ENCODE peak calls at places on chromosomes 2 and 18, in ten cellular contexts. One of them, this sample, is unnamed.

GRCh38 chr2:201308914-201309313 is 48.2 kb downstream of the FLACC1 start:
- DNase-seq in breast epithelium: no peak
- DNase-seq in MM.1S: no peak
- DNase-seq in stomach: no peak
- DNase-seq in left ventricle myocardium inferior: no peak
- DNase-seq in left lung: no peak
- DNase-seq in right atrium auricular region: no peak
- DNase-seq in AG04450: no peak
- DNase-seq in gastrocnemius medialis: no peak
- DNase-seq in CD8-positive, alpha-beta T cell: no peak
- DNase-seq in this sample: no peak

GRCh38 chr2:231780123-231780908 is 766 bp downstream of the PDE6D start:
- DNase-seq in AG04450: no peak
- DNase-seq in gastrocnemius medialis: no peak
- DNase-seq in left lung: peak
- DNase-seq in CD8-positive, alpha-beta T cell: no peak
- DNase-seq in MM.1S: no peak
- DNase-seq in left ventricle myocardium inferior: no peak
- DNase-seq in stomach: no peak
- DNase-seq in breast epithelium: no peak
- DNase-seq in right atrium auricular region: no peak
- DNase-seq in this sample: no peak

GRCh38 chr2:37085731-37086147 is 1.4 kb downstream of the GPATCH11 start:
- DNase-seq in left ventricle myocardium inferior: no peak
- DNase-seq in CD8-positive, alpha-beta T cell: no peak
- DNase-seq in right atrium auricular region: no peak
- DNase-seq in AG04450: peak
- DNase-seq in MM.1S: no peak
- DNase-seq in gastrocnemius medialis: no peak
- DNase-seq in left lung: no peak
- DNase-seq in stomach: no peak
- DNase-seq in breast epithelium: no peak
- DNase-seq in this sample: no peak

GRCh38 chr2:12096425-12096824 is 350.0 kb downstream of the LPIN1 start:
- DNase-seq in stomach: no peak
- DNase-seq in right atrium auricular region: no peak
- DNase-seq in left lung: no peak
- DNase-seq in left ventricle myocardium inferior: no peak
- DNase-seq in AG04450: no peak
- DNase-seq in gastrocnemius medialis: no peak
- DNase-seq in MM.1S: no peak
- DNase-seq in CD8-positive, alpha-beta T cell: no peak
- DNase-seq in breast epithelium: no peak
- DNase-seq in this sample: no peak

GRCh38 chr2:46471-47345 is at the start of gene FAM110C:
- DNase-seq in AG04450: no peak
- DNase-seq in MM.1S: no peak
- DNase-seq in gastrocnemius medialis: no peak
- DNase-seq in left ventricle myocardium inferior: peak
- DNase-seq in left lung: peak
- DNase-seq in CD8-positive, alpha-beta T cell: no peak
- DNase-seq in right atrium auricular region: peak
- DNase-seq in stomach: peak
- DNase-seq in breast epithelium: peak
- DNase-seq in this sample: no peak

GRCh38 chr2:172339431-172340010 is 87.9 kb upstream of the ITGA6 start:
- DNase-seq in right atrium auricular region: no peak
- DNase-seq in MM.1S: no peak
- DNase-seq in left ventricle myocardium inferior: no peak
- DNase-seq in gastrocnemius medialis: no peak
- DNase-seq in AG04450: no peak
- DNase-seq in breast epithelium: no peak
- DNase-seq in stomach: no peak
- DNase-seq in CD8-positive, alpha-beta T cell: no peak
- DNase-seq in left lung: no peak
- DNase-seq in this sample: no peak

GRCh38 chr2:236089271-236090026 is 78.7 kb downstream of the GBX2 start:
- DNase-seq in breast epithelium: no peak
- DNase-seq in AG04450: no peak
- DNase-seq in left lung: no peak
- DNase-seq in right atrium auricular region: no peak
- DNase-seq in stomach: no peak
- DNase-seq in CD8-positive, alpha-beta T cell: no peak
- DNase-seq in gastrocnemius medialis: no peak
- DNase-seq in MM.1S: no peak
- DNase-seq in left ventricle myocardium inferior: no peak
- DNase-seq in this sample: no peak

GRCh38 chr2:99691931-99692330 is 202.1 kb upstream of the REV1 start:
- DNase-seq in breast epithelium: no peak
- DNase-seq in left lung: peak
- DNase-seq in stomach: no peak
- DNase-seq in left ventricle myocardium inferior: peak
- DNase-seq in right atrium auricular region: peak
- DNase-seq in CD8-positive, alpha-beta T cell: no peak
- DNase-seq in gastrocnemius medialis: peak
- DNase-seq in MM.1S: no peak
- DNase-seq in AG04450: no peak
- DNase-seq in this sample: no peak

GRCh38 chr2:218882866-218883366 is 2.3 kb downstream of the WNT10A start:
- DNase-seq in CD8-positive, alpha-beta T cell: no peak
- DNase-seq in left lung: no peak
- DNase-seq in left ventricle myocardium inferior: no peak
- DNase-seq in MM.1S: no peak
- DNase-seq in gastrocnemius medialis: no peak
- DNase-seq in stomach: no peak
- DNase-seq in right atrium auricular region: no peak
- DNase-seq in AG04450: no peak
- DNase-seq in breast epithelium: no peak
- DNase-seq in this sample: no peak

GRCh38 chr2:68901199-68901515 is 30.0 kb upstream of the BMP10 start:
- DNase-seq in stomach: no peak
- DNase-seq in MM.1S: peak
- DNase-seq in gastrocnemius medialis: no peak
- DNase-seq in CD8-positive, alpha-beta T cell: no peak
- DNase-seq in right atrium auricular region: no peak
- DNase-seq in AG04450: no peak
- DNase-seq in left ventricle myocardium inferior: no peak
- DNase-seq in left lung: no peak
- DNase-seq in breast epithelium: no peak
- DNase-seq in this sample: no peak

GRCh38 chr18:22314406-22314805 is 103.3 kb downstream of the CTAGE1 start:
- DNase-seq in breast epithelium: no peak
- DNase-seq in MM.1S: no peak
- DNase-seq in AG04450: peak
- DNase-seq in stomach: no peak
- DNase-seq in CD8-positive, alpha-beta T cell: no peak
- DNase-seq in right atrium auricular region: peak
- DNase-seq in left ventricle myocardium inferior: no peak
- DNase-seq in gastrocnemius medialis: no peak
- DNase-seq in left lung: no peak
- DNase-seq in this sample: no peak

GRCh38 chr2:168348076-168348475 is 100.7 kb upstream of the STK39 start:
- DNase-seq in left lung: no peak
- DNase-seq in CD8-positive, alpha-beta T cell: no peak
- DNase-seq in stomach: peak
- DNase-seq in right atrium auricular region: no peak
- DNase-seq in AG04450: peak
- DNase-seq in gastrocnemius medialis: no peak
- DNase-seq in breast epithelium: no peak
- DNase-seq in MM.1S: peak
- DNase-seq in left ventricle myocardium inferior: no peak
- DNase-seq in this sample: no peak

GRCh38 chr2:38454081-38454480 is 77.0 kb upstream of the ATL2 start:
- DNase-seq in CD8-positive, alpha-beta T cell: no peak
- DNase-seq in left ventricle myocardium inferior: no peak
- DNase-seq in MM.1S: no peak
- DNase-seq in left lung: no peak
- DNase-seq in gastrocnemius medialis: no peak
- DNase-seq in breast epithelium: no peak
- DNase-seq in right atrium auricular region: no peak
- DNase-seq in AG04450: no peak
- DNase-seq in stomach: no peak
- DNase-seq in this sample: no peak

GRCh38 chr2:66674087-66674486 is 239.2 kb downstream of the MEIS1 start:
- DNase-seq in MM.1S: no peak
- DNase-seq in left ventricle myocardium inferior: no peak
- DNase-seq in CD8-positive, alpha-beta T cell: no peak
- DNase-seq in breast epithelium: no peak
- DNase-seq in stomach: no peak
- DNase-seq in AG04450: no peak
- DNase-seq in right atrium auricular region: no peak
- DNase-seq in gastrocnemius medialis: no peak
- DNase-seq in left lung: no peak
- DNase-seq in this sample: no peak

GRCh38 chr18:33010149-33010548 is 237.3 kb upstream of the KLHL14 start:
- DNase-seq in right atrium auricular region: no peak
- DNase-seq in left lung: no peak
- DNase-seq in MM.1S: no peak
- DNase-seq in breast epithelium: no peak
- DNase-seq in CD8-positive, alpha-beta T cell: no peak
- DNase-seq in left ventricle myocardium inferior: no peak
- DNase-seq in AG04450: no peak
- DNase-seq in stomach: no peak
- DNase-seq in gastrocnemius medialis: no peak
- DNase-seq in this sample: no peak

GRCh38 chr18:33014060-33014796 is 241.4 kb upstream of the KLHL14 start:
- DNase-seq in left lung: no peak
- DNase-seq in breast epithelium: no peak
- DNase-seq in stomach: no peak
- DNase-seq in right atrium auricular region: no peak
- DNase-seq in CD8-positive, alpha-beta T cell: no peak
- DNase-seq in MM.1S: no peak
- DNase-seq in gastrocnemius medialis: no peak
- DNase-seq in AG04450: no peak
- DNase-seq in left ventricle myocardium inferior: no peak
- DNase-seq in this sample: no peak
- H3K27ac ChIP-seq in left lung: no peak
- H3K27ac ChIP-seq in breast epithelium: no peak
- H3K27ac ChIP-seq in stomach: no peak
- H3K27ac ChIP-seq in right atrium auricular region: no peak
- H3K27ac ChIP-seq in CD8-positive, alpha-beta T cell: no peak
- H3K27ac ChIP-seq in MM.1S: no peak
- H3K27ac ChIP-seq in gastrocnemius medialis: no peak
- H3K27ac ChIP-seq in AG04450: no peak
- H3K27ac ChIP-seq in left ventricle myocardium inferior: no peak
- H3K27ac ChIP-seq in this sample: no peak

GRCh38 chr18:10379511-10379910 is 74.9 kb upstream of the APCDD1 start:
- DNase-seq in right atrium auricular region: no peak
- DNase-seq in AG04450: no peak
- DNase-seq in MM.1S: no peak
- DNase-seq in breast epithelium: no peak
- DNase-seq in left ventricle myocardium inferior: no peak
- DNase-seq in CD8-positive, alpha-beta T cell: no peak
- DNase-seq in stomach: no peak
- DNase-seq in left lung: no peak
- DNase-seq in gastrocnemius medialis: no peak
- DNase-seq in this sample: no peak

GRCh38 chr18:10381516-10381915 is 72.9 kb upstream of the APCDD1 start:
- DNase-seq in right atrium auricular region: no peak
- DNase-seq in gastrocnemius medialis: no peak
- DNase-seq in stomach: no peak
- DNase-seq in breast epithelium: no peak
- DNase-seq in AG04450: no peak
- DNase-seq in left ventricle myocardium inferior: no peak
- DNase-seq in CD8-positive, alpha-beta T cell: no peak
- DNase-seq in left lung: no peak
- DNase-seq in MM.1S: no peak
- DNase-seq in this sample: no peak

GRCh38 chr18:10376735-10377134 is 77.7 kb upstream of the APCDD1 start:
- DNase-seq in left ventricle myocardium inferior: peak
- DNase-seq in gastrocnemius medialis: no peak
- DNase-seq in stomach: no peak
- DNase-seq in right atrium auricular region: no peak
- DNase-seq in breast epithelium: no peak
- DNase-seq in AG04450: no peak
- DNase-seq in left lung: no peak
- DNase-seq in CD8-positive, alpha-beta T cell: no peak
- DNase-seq in MM.1S: no peak
- DNase-seq in this sample: no peak

GRCh38 chr18:10377956-10378355 is 76.5 kb upstream of the APCDD1 start:
- DNase-seq in left ventricle myocardium inferior: no peak
- DNase-seq in stomach: no peak
- DNase-seq in MM.1S: no peak
- DNase-seq in AG04450: peak
- DNase-seq in gastrocnemius medialis: no peak
- DNase-seq in right atrium auricular region: no peak
- DNase-seq in breast epithelium: no peak
- DNase-seq in left lung: no peak
- DNase-seq in CD8-positive, alpha-beta T cell: no peak
- DNase-seq in this sample: no peak

GRCh38 chr18:10378688-10379465 is 75.6 kb upstream of the APCDD1 start:
- DNase-seq in AG04450: no peak
- DNase-seq in MM.1S: no peak
- DNase-seq in left lung: no peak
- DNase-seq in breast epithelium: no peak
- DNase-seq in left ventricle myocardium inferior: no peak
- DNase-seq in right atrium auricular region: no peak
- DNase-seq in gastrocnemius medialis: no peak
- DNase-seq in stomach: no peak
- DNase-seq in CD8-positive, alpha-beta T cell: no peak
- DNase-seq in this sample: no peak
- H3K4me3 ChIP-seq in AG04450: no peak
- H3K4me3 ChIP-seq in MM.1S: no peak
- H3K4me3 ChIP-seq in left lung: no peak
- H3K4me3 ChIP-seq in breast epithelium: no peak
- H3K4me3 ChIP-seq in left ventricle myocardium inferior: no peak
- H3K4me3 ChIP-seq in right atrium auricular region: no peak
- H3K4me3 ChIP-seq in gastrocnemius medialis: no peak
- H3K4me3 ChIP-seq in stomach: no peak
- H3K4me3 ChIP-seq in CD8-positive, alpha-beta T cell: no peak
- H3K4me3 ChIP-seq in this sample: no peak

GRCh38 chr2:229713371-229714079 is 830 bp downstream of the DNER start:
- DNase-seq in MM.1S: peak
- DNase-seq in breast epithelium: no peak
- DNase-seq in gastrocnemius medialis: no peak
- DNase-seq in left ventricle myocardium inferior: no peak
- DNase-seq in CD8-positive, alpha-beta T cell: no peak
- DNase-seq in stomach: peak
- DNase-seq in right atrium auricular region: no peak
- DNase-seq in AG04450: no peak
- DNase-seq in left lung: no peak
- DNase-seq in this sample: no peak
- TF ChIP-seq CTCF in MM.1S: no peak
- TF ChIP-seq CTCF in breast epithelium: no peak
- TF ChIP-seq CTCF in gastrocnemius medialis: no peak
- TF ChIP-seq CTCF in left ventricle myocardium inferior: no peak
- TF ChIP-seq CTCF in CD8-positive, alpha-beta T cell: no peak
- TF ChIP-seq CTCF in stomach: no peak
- TF ChIP-seq CTCF in right atrium auricular region: no peak
- TF ChIP-seq CTCF in AG04450: no peak
- TF ChIP-seq CTCF in left lung: no peak
- TF ChIP-seq CTCF in this sample: no peak

DNA sequence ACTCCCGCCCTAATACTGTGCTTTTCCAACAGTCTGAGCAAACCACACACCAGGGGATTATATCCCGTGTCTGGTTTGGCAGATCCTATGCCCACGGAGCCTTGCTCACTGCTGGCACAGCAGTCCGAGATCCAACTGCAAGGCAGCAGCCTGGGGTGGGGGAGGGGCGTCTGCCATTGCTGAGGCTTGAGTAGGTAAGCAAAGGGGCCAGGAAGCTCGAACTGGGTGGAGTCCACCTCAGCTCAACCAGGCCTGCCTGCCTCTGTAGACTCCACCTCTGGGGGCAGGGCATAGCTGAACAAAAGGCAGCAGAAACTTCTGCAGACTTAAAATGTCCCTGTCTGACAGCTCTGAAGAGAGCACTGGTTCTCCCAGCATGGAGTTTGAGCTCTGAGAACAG is 44.2 kb downstream of the LNPK start:
- DNase-seq in gastrocnemius medialis: no peak
- DNase-seq in right atrium auricular region: no peak
- DNase-seq in MM.1S: no peak
- DNase-seq in CD8-positive, alpha-beta T cell: no peak
- DNase-seq in AG04450: no peak
- DNase-seq in left lung: no peak
- DNase-seq in stomach: no peak
- DNase-seq in breast epithelium: no peak
- DNase-seq in left ventricle myocardium inferior: no peak
- DNase-seq in this sample: no peak
- H3K27ac ChIP-seq in gastrocnemius medialis: no peak
- H3K27ac ChIP-seq in right atrium auricular region: no peak
- H3K27ac ChIP-seq in MM.1S: no peak
- H3K27ac ChIP-seq in CD8-positive, alpha-beta T cell: no peak
- H3K27ac ChIP-seq in AG04450: no peak
- H3K27ac ChIP-seq in left lung: no peak
- H3K27ac ChIP-seq in stomach: no peak
- H3K27ac ChIP-seq in breast epithelium: no peak
- H3K27ac ChIP-seq in left ventricle myocardium inferior: no peak
- H3K27ac ChIP-seq in this sample: no peak